ENCODE peak calls at places on chromosomes 4 and X, in five cellular contexts. V is uterus, S is heart left ventricle, C is prostate gland, Y is transverse colon. E is an unnamed sample.

GRCh38 chr4:139528377-139529005 is 27.5 kb downstream of the SETD7 start:
- DNase-seq in V (peak), S (peak), C (no peak), Y (peak), E (no peak)

GRCh38 chrX:25544641-25545040 is 528.9 kb upstream of the ARX start:
- DNase-seq in V (no peak), S (no peak), C (no peak), Y (no peak), E (no peak)

GRCh38 chr4:60805500-60806313 is 394.4 kb upstream of the ADGRL3 start:
- DNase-seq in V (no peak), S (no peak), C (no peak), Y (no peak), E (peak)

GRCh38 chr4:167339781-167340180 is 105.5 kb upstream of the SPOCK3 start:
- DNase-seq in V (no peak), S (no peak), C (no peak), Y (no peak), E (no peak)

GRCh38 chrX:100647739-100648138 is 3.7 kb downstream of the SRPX2 start:
- DNase-seq in V (no peak), S (no peak), C (no peak), Y (no peak), E (no peak)

GRCh38 chr4:172975651-172976229 is 192.9 kb upstream of the GALNT7 start:
- DNase-seq in V (no peak), S (no peak), C (no peak), Y (no peak), E (no peak)

GRCh38 chr4:123046096-123046495 is 123.7 kb upstream of the NUDT6 start:
- DNase-seq in V (no peak), S (no peak), C (no peak), Y (no peak), E (no peak)

GRCh38 chr4:104163820-104164219 is 330.9 kb downstream of the CXXC4 start:
- DNase-seq in V (no peak), S (no peak), C (no peak), Y (no peak), E (no peak)

GRCh38 chr4:52838729-52839722 is 23.1 kb upstream of the RASL11B start:
- DNase-seq in V (no peak), S (no peak), C (no peak), Y (no peak), E (no peak)

GRCh38 chr4:3516061-3516835 is 16.0 kb downstream of the LRPAP1 start:
- DNase-seq in V (no peak), S (no peak), C (no peak), Y (no peak), E (no peak)

GRCh38 chr4:156217236-156217635 is 263.6 kb upstream of the CTSO start:
- DNase-seq in V (no peak), S (no peak), C (no peak), Y (no peak), E (no peak)

GRCh38 chrX:70254063-70254400 is 6.0 kb downstream of the P2RY4 start:
- DNase-seq in V (no peak), S (no peak), C (no peak), Y (no peak), E (no peak)

GRCh38 chrX:23223169-23223568 is 111.5 kb upstream of the PTCHD1 start:
- DNase-seq in V (no peak), S (no peak), C (no peak), Y (no peak), E (no peak)

GRCh38 chrX:129726307-129727111 is 12.3 kb upstream of the XPNPEP2 start:
- DNase-seq in V (peak), S (peak), C (peak), Y (peak), E (peak)

GRCh38 chr4:107863850-107864371 is 39.2 kb downstream of the SGMS2 start:
- DNase-seq in V (no peak), S (peak), C (peak), Y (peak), E (no peak)

GRCh38 chrX:116272328-116272727 is 101.8 kb downstream of the AGTR2 start:
- DNase-seq in V (no peak), S (no peak), C (no peak), Y (peak), E (no peak)

GRCh38 chrX:78327370-78328048 is at the start of gene CYSLTR1:
- DNase-seq in V (no peak), S (no peak), C (no peak), Y (no peak), E (no peak)

GRCh38 chrX:110086162-110086915 is 83.4 kb downstream of the TMEM164 start:
- DNase-seq in V (no peak), S (no peak), C (no peak), Y (no peak), E (no peak)

GRCh38 chrX:67717571-67717970 is 173.8 kb downstream of the AR start:
- DNase-seq in V (no peak), S (no peak), C (no peak), Y (no peak), E (no peak)

GRCh38 chrX:16870861-16871584 is 861 bp upstream of the RBBP7 start:
- DNase-seq in V (peak), S (peak), C (peak), Y (no peak), E (peak)

GRCh38 chrX:119809185-119809666 is 17.8 kb upstream of the RPL39 start:
- DNase-seq in V (no peak), S (no peak), C (no peak), Y (no peak), E (peak)

GRCh38 chr4:85414972-85415371 is 60.0 kb upstream of the ARHGAP24 start:
- DNase-seq in V (no peak), S (no peak), C (no peak), Y (no peak), E (no peak)

GRCh38 chr4:123740236-123740635 is 343.6 kb downstream of the SPRY1 start:
- DNase-seq in V (no peak), S (no peak), C (no peak), Y (no peak), E (no peak)

GRCh38 chr4:108417923-108418322 is 202.5 kb upstream of the RPL34 start:
- DNase-seq in V (no peak), S (no peak), C (no peak), Y (no peak), E (no peak)

GRCh38 chr4:14000091-14000814 is 372.7 kb upstream of the BOD1L1 start:
- DNase-seq in V (no peak), S (no peak), C (no peak), Y (no peak), E (no peak)

GRCh38 chr4:163494360-163495241 is at the start of gene TMA16:
- DNase-seq in V (peak), S (peak), C (peak), Y (peak), E (peak)
- TF ChIP-seq POLR2A in V (no peak), S (peak), C (peak), Y (peak), E (peak)

GRCh38 chr4:771464-771863 is 54.5 kb downstream of the CPLX1 start:
- DNase-seq in V (no peak), S (no peak), C (no peak), Y (no peak), E (no peak)
- TF ChIP-seq POLR2A in V (no peak), S (no peak), C (no peak), Y (no peak), E (no peak)

GRCh38 chrX:72620550-72621145 is 48.0 kb upstream of the HDAC8 start:
- DNase-seq in V (peak), S (peak), C (peak), Y (peak), E (peak)
- TF ChIP-seq POLR2A in V (no peak), S (peak), C (no peak), Y (no peak), E (no peak)

GRCh38 chr4:94207469-94208224 is at the start of gene SMARCAD1:
- DNase-seq in V (peak), S (peak), C (peak), Y (peak), E (peak)
- TF ChIP-seq POLR2A in V (no peak), S (no peak), C (no peak), Y (peak), E (peak)